ENCODE peak calls at places on chromosomes 1 and 21, in eight cellular contexts. Y is uterus, X is MCF 10A, E is neural crest cell, B is chondrocyte, J is activated B cell treated with CpG ODN at 0.5 μM for 24 hours, A is GM06990, D is PC-9. C is an unnamed sample.

GRCh38 chr1:77824694-77825355 is 45.4 kb downstream of the MIGA1 start:
- DNase-seq in Y (no peak), X (no peak), E (no peak), B (no peak), J (no peak), A (no peak), D (no peak), C (no peak)

GRCh38 chr1:10601342-10602060 is 126.8 kb downstream of the PEX14 start:
- DNase-seq in Y (no peak), X (no peak), E (no peak), B (no peak), J (no peak), A (no peak), D (no peak), C (no peak)

GRCh38 chr1:230124187-230125128 is 57.4 kb downstream of the GALNT2 start:
- DNase-seq in Y (no peak), X (no peak), E (no peak), B (no peak), J (no peak), A (no peak), D (no peak), C (no peak)

GRCh38 chr1:171292799-171293198 is 21.2 kb upstream of the FMO4 start:
- DNase-seq in Y (no peak), X (no peak), E (no peak), B (no peak), J (no peak), A (no peak), D (no peak), C (no peak)

GRCh38 chr1:9881838-9882249 is 28.2 kb downstream of the CTNNBIP1 start:
- DNase-seq in Y (no peak), X (peak; percentile 91), E (no peak), B (no peak), J (no peak), A (no peak), D (peak; percentile 55), C (no peak)

GRCh38 chr21:17590443-17590842 is 22.3 kb downstream of the BTG3 start:
- DNase-seq in Y (no peak), X (peak; percentile 43), E (no peak), B (no peak), J (no peak), A (no peak), D (no peak), C (no peak)

GRCh38 chr21:44496196-44496899 is 41.0 kb downstream of the LRRC3 start:
- DNase-seq in Y (no peak), X (no peak), E (no peak), B (no peak), J (no peak), A (no peak), D (no peak), C (no peak)

GRCh38 chr1:194485432-194485831 is 1299.0 kb upstream of the B3GALT2 start:
- DNase-seq in Y (no peak), X (no peak), E (no peak), B (no peak), J (no peak), A (no peak), D (no peak), C (no peak)

GRCh38 chr1:23163395-23163794 is 5.3 kb downstream of the LUZP1 start:
- DNase-seq in Y (no peak), X (peak; percentile 36), E (no peak), B (no peak), J (no peak), A (no peak), D (no peak), C (no peak)

GRCh38 chr1:53616927-53617326 is 122.0 kb downstream of the GLIS1 start:
- DNase-seq in Y (peak; percentile 3), X (no peak), E (no peak), B (peak; percentile 50), J (no peak), A (no peak), D (no peak), C (no peak)

GRCh38 chr1:187261637-187262036 is 432.9 kb downstream of the PLA2G4A start:
- DNase-seq in Y (no peak), X (no peak), E (no peak), B (no peak), J (no peak), A (no peak), D (no peak), C (no peak)

GRCh38 chr1:15951341-15952153 is 24.4 kb downstream of the ZBTB17 start:
- DNase-seq in Y (no peak), X (no peak), E (no peak), B (no peak), J (no peak), A (no peak), D (no peak), C (no peak)

GRCh38 chr1:10065344-10065685 is 32.6 kb downstream of the UBE4B start:
- DNase-seq in Y (no peak), X (no peak), E (peak; percentile 6), B (no peak), J (no peak), A (no peak), D (no peak), C (no peak)

GRCh38 chr1:231232870-231233734 is 7.9 kb upstream of the GNPAT start:
- DNase-seq in Y (no peak), X (no peak), E (no peak), B (no peak), J (no peak), A (no peak), D (no peak), C (no peak)

GRCh38 chr1:63946866-63947491 is 173.2 kb downstream of the ROR1 start:
- DNase-seq in Y (no peak), X (no peak), E (no peak), B (peak; percentile 97), J (no peak), A (no peak), D (no peak), C (no peak)

GRCh38 chr1:174839211-174839610 is 160.5 kb upstream of the CACYBP start:
- DNase-seq in Y (no peak), X (no peak), E (no peak), B (no peak), J (no peak), A (no peak), D (no peak), C (no peak)

GRCh38 chr1:9341301-9341845 is 48.7 kb downstream of the SPSB1 start:
- DNase-seq in Y (no peak), X (no peak), E (no peak), B (no peak), J (no peak), A (no peak), D (no peak), C (no peak)

GRCh38 chr1:54341763-54342162 is 64.4 kb downstream of the SSBP3 start:
- DNase-seq in Y (no peak), X (no peak), E (no peak), B (no peak), J (no peak), A (no peak), D (no peak), C (no peak)

GRCh38 chr1:63621698-63622097 is 28.5 kb downstream of the PGM1 start:
- DNase-seq in Y (peak; percentile 34), X (no peak), E (no peak), B (no peak), J (no peak), A (no peak), D (no peak), C (no peak)

GRCh38 chr1:36182734-36183133 is 26.8 kb downstream of the MAP7D1 start:
- DNase-seq in Y (no peak), X (no peak), E (no peak), B (no peak), J (no peak), A (no peak), D (no peak), C (no peak)

GRCh38 chr1:166164995-166165660 is 1.7 kb downstream of the FAM78B start:
- DNase-seq in Y (peak; percentile 47), X (peak; percentile 43), E (peak; percentile 52), B (peak; percentile 88), J (peak; percentile 16), A (peak; percentile 65), D (no peak), C (peak; percentile 49)
- TF ChIP-seq CTCF in Y (peak; percentile 70), X (peak; percentile 23), E (peak; percentile 63), B (peak; percentile 75), J (no peak), A (peak; percentile 63), D (no peak), C (peak; percentile 44)

GRCh38 chr1:246805135-246805716 is 81.0 kb downstream of the SCCPDH start:
- DNase-seq in Y (no peak), X (peak; percentile 51), E (no peak), B (no peak), J (no peak), A (no peak), D (no peak), C (no peak)

GRCh38 chr1:246811985-246812384 is 87.8 kb downstream of the SCCPDH start:
- DNase-seq in Y (no peak), X (no peak), E (no peak), B (no peak), J (no peak), A (no peak), D (no peak), C (no peak)

GRCh38 chr1:246803891-246804290 is 79.7 kb downstream of the SCCPDH start:
- DNase-seq in Y (no peak), X (no peak), E (no peak), B (no peak), J (no peak), A (no peak), D (no peak), C (no peak)

GRCh38 chr1:246814890-246815289 is 90.7 kb downstream of the SCCPDH start:
- DNase-seq in Y (no peak), X (no peak), E (no peak), B (no peak), J (no peak), A (no peak), D (no peak), C (no peak)

GRCh38 chr1:246809473-246809872 is 85.3 kb downstream of the SCCPDH start:
- DNase-seq in Y (no peak), X (no peak), E (no peak), B (no peak), J (no peak), A (no peak), D (no peak), C (no peak)
- TF ChIP-seq CTCF in Y (no peak), X (no peak), E (no peak), B (peak; percentile 19), J (no peak), A (peak; percentile 7), D (no peak), C (no peak)

DNA sequence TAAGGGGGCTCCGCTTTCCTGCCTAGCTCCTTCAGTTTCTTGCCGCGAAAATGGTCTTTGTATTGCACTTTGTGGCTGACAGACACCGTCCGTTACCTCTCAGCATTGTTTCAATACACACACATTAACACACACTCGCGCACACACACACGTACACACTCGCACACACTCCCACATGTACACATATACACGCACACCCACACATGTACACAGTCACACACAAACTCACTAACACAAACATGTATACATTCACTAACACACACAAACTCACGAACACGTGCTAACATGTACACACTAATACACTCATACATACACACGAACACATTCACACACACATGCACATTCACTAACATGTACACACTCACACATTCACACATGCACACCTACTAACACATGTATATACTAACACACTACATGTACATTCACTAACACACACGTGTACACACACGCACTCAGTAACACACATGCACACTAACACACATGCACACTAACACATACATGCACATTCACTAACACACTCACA is 48.9 kb downstream of the PSMG1 start:
- DNase-seq in Y (no peak), X (no peak), E (no peak), B (no peak), J (no peak), A (no peak), D (no peak), C (no peak)
- TF ChIP-seq CTCF in Y (no peak), X (no peak), E (no peak), B (no peak), J (no peak), A (no peak), D (no peak), C (no peak)

GRCh38 chr1:14138627-14139026 is 438.6 kb downstream of the PRDM2 start:
- DNase-seq in Y (no peak), X (no peak), E (no peak), B (no peak), J (no peak), A (no peak), D (no peak), C (no peak)
- TF ChIP-seq CTCF in Y (no peak), X (no peak), E (no peak), B (no peak), J (no peak), A (no peak), D (no peak), C (no peak)